ENCODE peak calls at places on chromosomes 11 and 22, in four cellular contexts. One of them, this sample, is unnamed. For H3K36me3, the result is how much of the 10 kb centered on the place peaks cover.

GRCh38 chr11:44857490-44857889 is 93.2 kb downstream of the TP53I11 start:
- DNase-seq in mammary epithelial cell: no peak
- DNase-seq in stomach: no peak
- DNase-seq in lung: no peak
- DNase-seq in this sample: no peak

GRCh38 chr11:73542175-73542574 is 55.7 kb downstream of the FAM168A start:
- DNase-seq in mammary epithelial cell: no peak
- DNase-seq in stomach: no peak
- DNase-seq in lung: no peak
- DNase-seq in this sample: no peak

GRCh38 chr11:35588627-35589026 is 29.6 kb upstream of the FJX1 start:
- DNase-seq in mammary epithelial cell: peak
- DNase-seq in stomach: no peak
- DNase-seq in lung: no peak
- DNase-seq in this sample: no peak

GRCh38 chr22:19745155-19746133 is 15.1 kb upstream of the TBX1 start:
- DNase-seq in mammary epithelial cell: no peak
- DNase-seq in stomach: no peak
- DNase-seq in lung: no peak
- DNase-seq in this sample: no peak

GRCh38 chr11:96367357-96367756 is 22.4 kb downstream of the CCDC82 start:
- DNase-seq in mammary epithelial cell: no peak
- DNase-seq in stomach: no peak
- DNase-seq in lung: no peak
- DNase-seq in this sample: no peak

GRCh38 chr11:75490221-75491181 is 35.2 kb downstream of the GDPD5 start:
- DNase-seq in mammary epithelial cell: peak
- DNase-seq in stomach: no peak
- DNase-seq in lung: no peak
- DNase-seq in this sample: no peak

GRCh38 chr11:106697058-106697457 is 321.2 kb downstream of the GUCY1A2 start:
- DNase-seq in mammary epithelial cell: peak
- DNase-seq in stomach: no peak
- DNase-seq in lung: no peak
- DNase-seq in this sample: no peak

GRCh38 chr11:46352063-46352841 is 5.0 kb downstream of the DGKZ start:
- DNase-seq in mammary epithelial cell: peak
- DNase-seq in stomach: peak
- DNase-seq in lung: no peak
- DNase-seq in this sample: no peak

GRCh38 chr11:2267871-2268825 is 2.2 kb downstream of the ASCL2 start:
- DNase-seq in mammary epithelial cell: no peak
- DNase-seq in stomach: peak
- DNase-seq in lung: peak
- DNase-seq in this sample: peak

GRCh38 chr11:130088909-130089668 is 19.4 kb downstream of the APLP2 start:
- DNase-seq in mammary epithelial cell: peak
- DNase-seq in stomach: no peak
- DNase-seq in lung: no peak
- DNase-seq in this sample: no peak

GRCh38 chr11:18312663-18313420 is 9.1 kb downstream of the HPS5 start:
- DNase-seq in mammary epithelial cell: peak
- DNase-seq in stomach: no peak
- DNase-seq in lung: no peak
- DNase-seq in this sample: no peak

GRCh38 chr11:14973621-14974020 is 1.5 kb upstream of the CALCA start:
- DNase-seq in mammary epithelial cell: no peak
- DNase-seq in stomach: no peak
- DNase-seq in lung: no peak
- DNase-seq in this sample: peak

GRCh38 chr22:45645150-45645525 is 26.5 kb upstream of the ATXN10 start:
- DNase-seq in mammary epithelial cell: no peak
- DNase-seq in stomach: no peak
- DNase-seq in lung: no peak
- DNase-seq in this sample: no peak

GRCh38 chr22:49294656-49295464 is 532.8 kb downstream of the BRD1 start:
- DNase-seq in mammary epithelial cell: no peak
- DNase-seq in stomach: peak
- DNase-seq in lung: no peak
- DNase-seq in this sample: peak

GRCh38 chr22:35467788-35468187 is 67.8 kb downstream of the MCM5 start:
- DNase-seq in mammary epithelial cell: peak
- DNase-seq in stomach: peak
- DNase-seq in lung: peak
- DNase-seq in this sample: peak

GRCh38 chr11:71452354-71453020 is 516 bp upstream of the NADSYN1 start:
- DNase-seq in mammary epithelial cell: no peak
- DNase-seq in stomach: peak
- DNase-seq in lung: peak
- DNase-seq in this sample: peak

GRCh38 chr11:44235765-44236201 is 74.2 kb downstream of the ALX4 start:
- DNase-seq in mammary epithelial cell: no peak
- DNase-seq in stomach: no peak
- DNase-seq in lung: no peak
- DNase-seq in this sample: no peak

GRCh38 chr11:119641991-119642745 is 86.8 kb downstream of the NECTIN1 start:
- DNase-seq in mammary epithelial cell: peak
- DNase-seq in stomach: no peak
- DNase-seq in lung: no peak
- DNase-seq in this sample: no peak

GRCh38 chr11:63917685-63918523 is 940 bp upstream of the RCOR2 start:
- DNase-seq in mammary epithelial cell: no peak
- DNase-seq in stomach: peak
- DNase-seq in lung: no peak
- DNase-seq in this sample: peak

GRCh38 chr11:63919267-63920125 is 2.5 kb upstream of the RCOR2 start:
- DNase-seq in mammary epithelial cell: no peak
- DNase-seq in stomach: peak
- DNase-seq in lung: no peak
- DNase-seq in this sample: no peak

GRCh38 chr11:63920126-63920869 is 3.3 kb upstream of the RCOR2 start:
- DNase-seq in mammary epithelial cell: no peak
- DNase-seq in stomach: peak
- DNase-seq in lung: peak
- DNase-seq in this sample: peak

GRCh38 chr11:63916837-63917684 is at the start of gene RCOR2:
- DNase-seq in mammary epithelial cell: peak
- DNase-seq in stomach: peak
- DNase-seq in lung: peak
- DNase-seq in this sample: peak

GRCh38 chr11:63918576-63919171 is 1.7 kb upstream of the RCOR2 start:
- DNase-seq in mammary epithelial cell: no peak
- DNase-seq in stomach: no peak
- DNase-seq in lung: no peak
- DNase-seq in this sample: no peak
- H3K4me3 ChIP-seq in mammary epithelial cell: no peak
- H3K4me3 ChIP-seq in stomach: peak
- H3K4me3 ChIP-seq in lung: no peak
- H3K4me3 ChIP-seq in this sample: no peak

GRCh38 chr22:32396746-32397145 is 15.3 kb downstream of the RTCB start:
- DNase-seq in mammary epithelial cell: no peak
- DNase-seq in stomach: no peak
- DNase-seq in lung: peak
- DNase-seq in this sample: no peak
- H3K36me3 ChIP-seq in mammary epithelial cell: under half
- H3K36me3 ChIP-seq in stomach: half or more
- H3K36me3 ChIP-seq in lung: under half
- H3K36me3 ChIP-seq in this sample: under half

GRCh38 chr11:66278396-66279091 is 569 bp downstream of the CNIH2 start:
- DNase-seq in mammary epithelial cell: no peak
- DNase-seq in stomach: no peak
- DNase-seq in lung: no peak
- DNase-seq in this sample: no peak
- H3K4me3 ChIP-seq in mammary epithelial cell: no peak
- H3K4me3 ChIP-seq in stomach: peak
- H3K4me3 ChIP-seq in lung: no peak
- H3K4me3 ChIP-seq in this sample: no peak

GRCh38 chr11:83064011-83064410 is 7.7 kb downstream of the RAB30 start:
- DNase-seq in mammary epithelial cell: no peak
- DNase-seq in stomach: no peak
- DNase-seq in lung: no peak
- DNase-seq in this sample: no peak
- H3K36me3 ChIP-seq in mammary epithelial cell: under half
- H3K36me3 ChIP-seq in stomach: under half
- H3K36me3 ChIP-seq in lung: under half
- H3K36me3 ChIP-seq in this sample: under half

DNA sequence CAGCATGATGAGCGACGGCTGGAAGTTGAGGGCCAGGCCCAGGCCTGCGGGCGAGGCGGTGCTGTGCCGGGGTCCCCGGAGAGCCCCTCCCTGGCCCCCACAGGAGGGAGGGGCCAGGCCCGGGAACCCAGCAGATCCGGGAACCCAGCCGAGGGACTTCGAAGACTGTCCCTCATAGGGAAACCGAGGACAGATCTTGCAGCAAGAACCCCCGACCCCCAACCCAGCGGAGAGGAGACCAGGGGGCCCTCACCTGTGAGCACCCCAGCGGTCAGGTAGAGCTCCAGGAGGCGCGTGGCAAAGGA is 2.4 kb downstream of the SLC16A8 start:
- DNase-seq in mammary epithelial cell: no peak
- DNase-seq in stomach: no peak
- DNase-seq in lung: no peak
- DNase-seq in this sample: no peak
- H3K4me3 ChIP-seq in mammary epithelial cell: no peak
- H3K4me3 ChIP-seq in stomach: peak
- H3K4me3 ChIP-seq in lung: no peak
- H3K4me3 ChIP-seq in this sample: peak

DNA sequence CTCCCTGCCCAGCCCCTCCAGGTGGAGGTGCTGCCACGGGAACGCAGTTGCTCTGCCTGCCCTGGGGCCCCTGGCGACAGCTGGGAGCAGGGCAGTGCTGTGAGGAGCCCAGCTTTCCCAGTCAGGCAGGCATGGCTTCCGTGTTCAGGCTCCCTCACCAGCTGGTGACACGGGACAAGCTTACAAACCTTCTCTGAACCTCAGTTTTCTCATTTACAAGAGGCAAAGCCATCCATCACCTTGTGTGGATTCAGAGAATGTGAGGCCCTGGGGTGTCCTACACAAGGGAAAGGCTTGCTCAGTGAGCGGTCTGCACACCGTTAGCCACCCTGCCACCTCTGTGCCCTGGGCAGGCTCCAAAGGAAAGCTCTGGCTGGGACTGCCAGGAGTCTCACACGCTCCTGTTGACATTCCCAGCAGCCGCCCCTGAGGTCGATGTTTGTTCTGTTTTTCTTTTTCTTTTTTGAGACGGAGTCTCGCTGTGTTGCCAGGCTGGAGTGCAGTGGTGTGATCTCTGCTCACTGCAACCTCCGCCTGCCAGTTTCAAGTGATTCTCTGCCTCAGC is 23.5 kb downstream of the SUN2 start:
- DNase-seq in mammary epithelial cell: no peak
- DNase-seq in stomach: peak
- DNase-seq in lung: no peak
- DNase-seq in this sample: peak
- H3K36me3 ChIP-seq in mammary epithelial cell: under half
- H3K36me3 ChIP-seq in stomach: half or more
- H3K36me3 ChIP-seq in lung: half or more
- H3K36me3 ChIP-seq in this sample: under half

GRCh38 chr11:118144301-118144701 is 8.3 kb downstream of the SCN4B start:
- DNase-seq in mammary epithelial cell: no peak
- DNase-seq in stomach: no peak
- DNase-seq in lung: no peak
- DNase-seq in this sample: no peak

GRCh38 chr11:118143661-118144185 is 8.9 kb downstream of the SCN4B start:
- DNase-seq in mammary epithelial cell: no peak
- DNase-seq in stomach: no peak
- DNase-seq in lung: no peak
- DNase-seq in this sample: peak

GRCh38 chr11:118145285-118146227 is 7.1 kb downstream of the SCN4B start:
- DNase-seq in mammary epithelial cell: peak
- DNase-seq in stomach: peak
- DNase-seq in lung: peak
- DNase-seq in this sample: peak

GRCh38 chr11:118146554-118146953 is 6.1 kb downstream of the SCN4B start:
- DNase-seq in mammary epithelial cell: no peak
- DNase-seq in stomach: no peak
- DNase-seq in lung: no peak
- DNase-seq in this sample: no peak

DNA sequence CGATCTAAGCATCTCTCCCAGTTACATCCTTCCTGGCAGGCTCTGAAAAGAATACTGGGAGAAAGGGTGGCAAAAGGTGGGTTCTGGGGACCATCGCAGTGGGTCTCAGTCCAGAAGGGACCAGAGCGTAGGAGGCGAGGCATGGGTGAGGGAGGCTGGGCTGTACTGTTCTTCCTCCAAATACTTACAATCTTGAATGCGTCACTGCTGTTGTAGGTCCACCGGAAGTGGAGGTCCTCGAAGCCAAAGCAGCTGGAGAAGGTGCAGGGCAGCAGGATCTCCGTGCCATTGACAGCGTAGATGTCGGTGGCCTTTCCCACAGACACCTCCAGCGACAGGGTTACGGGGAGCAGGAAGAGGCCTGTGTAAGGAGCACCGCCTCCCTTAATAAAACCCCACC is 7.8 kb downstream of the SCN4B start:
- DNase-seq in mammary epithelial cell: no peak
- DNase-seq in stomach: no peak
- DNase-seq in lung: no peak
- DNase-seq in this sample: peak
- H3K4me3 ChIP-seq in mammary epithelial cell: no peak
- H3K4me3 ChIP-seq in stomach: peak
- H3K4me3 ChIP-seq in lung: no peak
- H3K4me3 ChIP-seq in this sample: no peak

GRCh38 chr22:42877597-42878340 is 20.7 kb upstream of the ARFGAP3 start:
- DNase-seq in mammary epithelial cell: no peak
- DNase-seq in stomach: no peak
- DNase-seq in lung: peak
- DNase-seq in this sample: no peak
- H3K36me3 ChIP-seq in mammary epithelial cell: under half
- H3K36me3 ChIP-seq in stomach: half or more
- H3K36me3 ChIP-seq in lung: half or more
- H3K36me3 ChIP-seq in this sample: under half

GRCh38 chr11:210122-210802 is 2.8 kb downstream of the RIC8A start:
- DNase-seq in mammary epithelial cell: peak
- DNase-seq in stomach: peak
- DNase-seq in lung: no peak
- DNase-seq in this sample: no peak
- H3K4me3 ChIP-seq in mammary epithelial cell: peak
- H3K4me3 ChIP-seq in stomach: peak
- H3K4me3 ChIP-seq in lung: no peak
- H3K4me3 ChIP-seq in this sample: no peak